ENCODE peak calls at places on chromosomes 6 and 20, in seven cellular contexts. One of them, this sample, is unnamed.

GRCh38 chr20:45101333-45101850 is 465 bp upstream of the KCNS1 start:
- DNase-seq in spleen: no peak
- DNase-seq in adrenal gland: no peak
- DNase-seq in Peyer's patch: no peak
- DNase-seq in fibroblast of mammary gland: no peak
- DNase-seq in psoas muscle: no peak
- DNase-seq in mammary epithelial cell: no peak
- DNase-seq in this sample: no peak

GRCh38 chr6:108621117-108621516 is 60.4 kb downstream of the FOXO3 start:
- DNase-seq in spleen: no peak
- DNase-seq in adrenal gland: peak; percentile 42
- DNase-seq in Peyer's patch: peak; percentile 71
- DNase-seq in fibroblast of mammary gland: peak; percentile 98
- DNase-seq in psoas muscle: peak; percentile 76
- DNase-seq in mammary epithelial cell: peak; percentile 81
- DNase-seq in this sample: peak; percentile 89

GRCh38 chr20:35768731-35769664 is 2.8 kb upstream of the PHF20 start:
- DNase-seq in spleen: peak; percentile 92
- DNase-seq in adrenal gland: peak; percentile 99
- DNase-seq in Peyer's patch: peak; percentile 94
- DNase-seq in fibroblast of mammary gland: peak; percentile 99
- DNase-seq in psoas muscle: peak; percentile 99
- DNase-seq in mammary epithelial cell: peak; percentile 96
- DNase-seq in this sample: peak; percentile 96

GRCh38 chr20:47334022-47334551 is 22.4 kb downstream of the ZMYND8 start:
- DNase-seq in spleen: no peak
- DNase-seq in adrenal gland: no peak
- DNase-seq in Peyer's patch: peak; percentile 69
- DNase-seq in fibroblast of mammary gland: peak; percentile 99
- DNase-seq in psoas muscle: peak; percentile 30
- DNase-seq in mammary epithelial cell: peak; percentile 94
- DNase-seq in this sample: peak; percentile 96

GRCh38 chr6:13454286-13455221 is 32.8 kb downstream of the GFOD1 start:
- DNase-seq in spleen: peak; percentile 85
- DNase-seq in adrenal gland: peak; percentile 34
- DNase-seq in Peyer's patch: peak; percentile 90
- DNase-seq in fibroblast of mammary gland: peak; percentile 87
- DNase-seq in psoas muscle: peak; percentile 51
- DNase-seq in mammary epithelial cell: peak; percentile 25
- DNase-seq in this sample: peak; percentile 13

GRCh38 chr6:2734517-2735076 is 16.1 kb downstream of the MYLK4 start:
- DNase-seq in spleen: no peak
- DNase-seq in adrenal gland: no peak
- DNase-seq in Peyer's patch: no peak
- DNase-seq in fibroblast of mammary gland: no peak
- DNase-seq in psoas muscle: no peak
- DNase-seq in mammary epithelial cell: no peak
- DNase-seq in this sample: no peak

GRCh38 chr20:60132827-60133549 is 174.8 kb downstream of the CDH26 start:
- DNase-seq in spleen: no peak
- DNase-seq in adrenal gland: no peak
- DNase-seq in Peyer's patch: no peak
- DNase-seq in fibroblast of mammary gland: peak; percentile 15
- DNase-seq in psoas muscle: no peak
- DNase-seq in mammary epithelial cell: no peak
- DNase-seq in this sample: no peak

GRCh38 chr20:4100679-4101078 is 85.3 kb upstream of the RNF24 start:
- DNase-seq in spleen: no peak
- DNase-seq in adrenal gland: no peak
- DNase-seq in Peyer's patch: no peak
- DNase-seq in fibroblast of mammary gland: peak; percentile 65
- DNase-seq in psoas muscle: no peak
- DNase-seq in mammary epithelial cell: peak; percentile 74
- DNase-seq in this sample: no peak

GRCh38 chr6:129749749-129750120 is 39.8 kb upstream of the ARHGAP18 start:
- DNase-seq in spleen: no peak
- DNase-seq in adrenal gland: no peak
- DNase-seq in Peyer's patch: no peak
- DNase-seq in fibroblast of mammary gland: peak; percentile 91
- DNase-seq in psoas muscle: no peak
- DNase-seq in mammary epithelial cell: peak; percentile 83
- DNase-seq in this sample: peak; percentile 69

GRCh38 chr6:167696261-167696660 is 130.4 kb upstream of the AFDN start:
- DNase-seq in spleen: no peak
- DNase-seq in adrenal gland: no peak
- DNase-seq in Peyer's patch: no peak
- DNase-seq in fibroblast of mammary gland: no peak
- DNase-seq in psoas muscle: no peak
- DNase-seq in mammary epithelial cell: no peak
- DNase-seq in this sample: no peak

GRCh38 chr6:25173951-25174474 is 105.2 kb upstream of the CARMIL1 start:
- DNase-seq in spleen: no peak
- DNase-seq in adrenal gland: no peak
- DNase-seq in Peyer's patch: no peak
- DNase-seq in fibroblast of mammary gland: peak; percentile 98
- DNase-seq in psoas muscle: no peak
- DNase-seq in mammary epithelial cell: peak; percentile 92
- DNase-seq in this sample: peak; percentile 94

GRCh38 chr6:67131827-67132226 is 1424.8 kb upstream of the EYS start:
- DNase-seq in spleen: no peak
- DNase-seq in adrenal gland: peak; percentile 31
- DNase-seq in Peyer's patch: no peak
- DNase-seq in fibroblast of mammary gland: peak; percentile 5
- DNase-seq in psoas muscle: no peak
- DNase-seq in mammary epithelial cell: no peak
- DNase-seq in this sample: peak; percentile 74

GRCh38 chr6:132919476-132919875 is 105.1 kb downstream of the RPS12 start:
- DNase-seq in spleen: no peak
- DNase-seq in adrenal gland: peak; percentile 52
- DNase-seq in Peyer's patch: peak; percentile 62
- DNase-seq in fibroblast of mammary gland: peak; percentile 96
- DNase-seq in psoas muscle: peak; percentile 69
- DNase-seq in mammary epithelial cell: no peak
- DNase-seq in this sample: peak; percentile 93

GRCh38 chr6:106886922-106887797 is 87.4 kb downstream of the CD24 start:
- DNase-seq in spleen: no peak
- DNase-seq in adrenal gland: no peak
- DNase-seq in Peyer's patch: no peak
- DNase-seq in fibroblast of mammary gland: no peak
- DNase-seq in psoas muscle: no peak
- DNase-seq in mammary epithelial cell: no peak
- DNase-seq in this sample: peak; percentile 10

GRCh38 chr6:74000582-74000981 is 304.6 kb downstream of the CD109 start:
- DNase-seq in spleen: no peak
- DNase-seq in adrenal gland: no peak
- DNase-seq in Peyer's patch: no peak
- DNase-seq in fibroblast of mammary gland: peak; percentile 25
- DNase-seq in psoas muscle: no peak
- DNase-seq in mammary epithelial cell: peak; percentile 17
- DNase-seq in this sample: no peak

GRCh38 chr6:134299236-134299635 is 18.7 kb downstream of the SGK1 start:
- DNase-seq in spleen: no peak
- DNase-seq in adrenal gland: no peak
- DNase-seq in Peyer's patch: no peak
- DNase-seq in fibroblast of mammary gland: peak; percentile 56
- DNase-seq in psoas muscle: no peak
- DNase-seq in mammary epithelial cell: no peak
- DNase-seq in this sample: peak; percentile 77

GRCh38 chr20:36644032-36644712 is 1.8 kb downstream of the SLA2 start:
- DNase-seq in spleen: peak; percentile 81
- DNase-seq in adrenal gland: no peak
- DNase-seq in Peyer's patch: peak; percentile 79
- DNase-seq in fibroblast of mammary gland: no peak
- DNase-seq in psoas muscle: no peak
- DNase-seq in mammary epithelial cell: no peak
- DNase-seq in this sample: no peak

GRCh38 chr20:43960231-43960630 is 45.6 kb downstream of the TOX2 start:
- DNase-seq in spleen: no peak
- DNase-seq in adrenal gland: no peak
- DNase-seq in Peyer's patch: peak; percentile 15
- DNase-seq in fibroblast of mammary gland: no peak
- DNase-seq in psoas muscle: no peak
- DNase-seq in mammary epithelial cell: no peak
- DNase-seq in this sample: no peak

GRCh38 chr20:63520594-63520938 is at the start of gene PPDPF:
- DNase-seq in spleen: peak; percentile 96
- DNase-seq in adrenal gland: peak; percentile 79
- DNase-seq in Peyer's patch: peak; percentile 92
- DNase-seq in fibroblast of mammary gland: peak; percentile 66
- DNase-seq in psoas muscle: peak; percentile 84
- DNase-seq in mammary epithelial cell: peak; percentile 78
- DNase-seq in this sample: peak; percentile 78

GRCh38 chr6:30896541-30896940 is 11.5 kb upstream of the GTF2H4 start:
- DNase-seq in spleen: peak; percentile 45
- DNase-seq in adrenal gland: no peak
- DNase-seq in Peyer's patch: no peak
- DNase-seq in fibroblast of mammary gland: no peak
- DNase-seq in psoas muscle: no peak
- DNase-seq in mammary epithelial cell: no peak
- DNase-seq in this sample: no peak

GRCh38 chr6:12198851-12199250 is 91.3 kb upstream of the EDN1 start:
- DNase-seq in spleen: no peak
- DNase-seq in adrenal gland: no peak
- DNase-seq in Peyer's patch: peak; percentile 58
- DNase-seq in fibroblast of mammary gland: no peak
- DNase-seq in psoas muscle: no peak
- DNase-seq in mammary epithelial cell: no peak
- DNase-seq in this sample: no peak

GRCh38 chr6:12200025-12200424 is 90.1 kb upstream of the EDN1 start:
- DNase-seq in spleen: no peak
- DNase-seq in adrenal gland: no peak
- DNase-seq in Peyer's patch: no peak
- DNase-seq in fibroblast of mammary gland: no peak
- DNase-seq in psoas muscle: no peak
- DNase-seq in mammary epithelial cell: no peak
- DNase-seq in this sample: no peak

DNA sequence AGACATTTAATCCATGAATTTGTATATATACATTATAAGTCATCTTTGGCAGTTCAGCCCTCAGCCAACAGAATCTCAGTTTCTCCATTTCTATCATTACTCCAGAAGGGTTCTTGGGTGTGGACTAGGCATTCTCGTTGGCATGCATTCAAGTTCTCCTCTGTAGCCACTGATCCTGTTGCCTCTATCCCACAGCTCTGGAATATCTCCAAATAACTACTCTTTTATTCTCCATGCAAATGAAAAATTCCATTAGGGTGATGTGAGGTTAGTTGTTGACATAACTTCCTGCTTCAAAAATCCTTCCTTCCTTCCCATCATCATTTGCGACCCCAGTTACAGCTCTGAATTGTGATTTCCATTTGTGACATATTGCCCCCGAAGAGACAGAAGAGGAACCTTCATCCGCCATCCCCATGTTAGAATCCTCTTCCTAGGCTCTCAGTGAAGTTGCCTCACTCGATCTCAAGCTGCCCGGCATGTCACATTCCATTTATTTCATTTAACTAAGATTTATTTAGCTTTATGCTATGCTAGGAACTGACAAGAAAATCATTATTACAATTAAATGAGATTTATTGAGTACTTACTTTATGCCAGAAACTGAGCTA is 93.7 kb upstream of the EDN1 start:
- DNase-seq in spleen: no peak
- DNase-seq in adrenal gland: no peak
- DNase-seq in Peyer's patch: no peak
- DNase-seq in fibroblast of mammary gland: peak; percentile 25
- DNase-seq in psoas muscle: no peak
- DNase-seq in mammary epithelial cell: peak; percentile 11
- DNase-seq in this sample: peak; percentile 66
- TF ChIP-seq CTCF in spleen: no peak
- TF ChIP-seq CTCF in adrenal gland: no peak
- TF ChIP-seq CTCF in Peyer's patch: no peak
- TF ChIP-seq CTCF in fibroblast of mammary gland: no peak
- TF ChIP-seq CTCF in psoas muscle: no peak
- TF ChIP-seq CTCF in mammary epithelial cell: no peak
- TF ChIP-seq CTCF in this sample: no peak

GRCh38 chr20:5136096-5136495 is 9.3 kb downstream of the CDS2 start:
- DNase-seq in spleen: no peak
- DNase-seq in adrenal gland: no peak
- DNase-seq in Peyer's patch: no peak
- DNase-seq in fibroblast of mammary gland: no peak
- DNase-seq in psoas muscle: no peak
- DNase-seq in mammary epithelial cell: no peak
- DNase-seq in this sample: no peak
- H3K4me3 ChIP-seq in spleen: no peak overlapping the region
- H3K4me3 ChIP-seq in adrenal gland: no peak overlapping the region
- H3K4me3 ChIP-seq in Peyer's patch: no peak overlapping the region
- H3K4me3 ChIP-seq in fibroblast of mammary gland: no peak overlapping the region
- H3K4me3 ChIP-seq in psoas muscle: no peak overlapping the region
- H3K4me3 ChIP-seq in mammary epithelial cell: no peak overlapping the region
- H3K4me3 ChIP-seq in this sample: no peak overlapping the region

DNA sequence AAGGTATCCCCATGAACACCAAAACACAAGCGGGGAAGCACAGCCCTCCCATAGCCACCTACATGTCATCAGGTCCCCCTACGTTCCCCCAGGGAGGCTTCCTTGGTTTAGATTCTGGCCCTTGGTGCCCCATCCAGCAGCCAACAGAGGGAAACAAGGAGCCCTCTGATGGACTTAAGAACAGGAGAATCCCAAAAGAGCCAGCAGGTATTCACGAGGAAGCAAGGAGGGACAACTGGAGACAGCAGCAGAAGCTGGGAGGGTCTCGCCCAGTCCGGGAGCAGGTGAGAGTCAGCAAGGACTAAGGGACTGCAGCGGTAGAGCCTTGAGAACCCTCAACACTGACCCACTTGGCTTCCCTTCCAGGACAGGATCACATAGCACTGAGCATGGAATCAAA is 58.4 kb upstream of the TOP1 start:
- DNase-seq in spleen: no peak
- DNase-seq in adrenal gland: peak; percentile 16
- DNase-seq in Peyer's patch: peak; percentile 39
- DNase-seq in fibroblast of mammary gland: no peak
- DNase-seq in psoas muscle: no peak
- DNase-seq in mammary epithelial cell: no peak
- DNase-seq in this sample: no peak
- TF ChIP-seq CTCF in spleen: no peak
- TF ChIP-seq CTCF in adrenal gland: no peak
- TF ChIP-seq CTCF in Peyer's patch: no peak
- TF ChIP-seq CTCF in fibroblast of mammary gland: no peak
- TF ChIP-seq CTCF in psoas muscle: no peak
- TF ChIP-seq CTCF in mammary epithelial cell: no peak
- TF ChIP-seq CTCF in this sample: no peak

DNA sequence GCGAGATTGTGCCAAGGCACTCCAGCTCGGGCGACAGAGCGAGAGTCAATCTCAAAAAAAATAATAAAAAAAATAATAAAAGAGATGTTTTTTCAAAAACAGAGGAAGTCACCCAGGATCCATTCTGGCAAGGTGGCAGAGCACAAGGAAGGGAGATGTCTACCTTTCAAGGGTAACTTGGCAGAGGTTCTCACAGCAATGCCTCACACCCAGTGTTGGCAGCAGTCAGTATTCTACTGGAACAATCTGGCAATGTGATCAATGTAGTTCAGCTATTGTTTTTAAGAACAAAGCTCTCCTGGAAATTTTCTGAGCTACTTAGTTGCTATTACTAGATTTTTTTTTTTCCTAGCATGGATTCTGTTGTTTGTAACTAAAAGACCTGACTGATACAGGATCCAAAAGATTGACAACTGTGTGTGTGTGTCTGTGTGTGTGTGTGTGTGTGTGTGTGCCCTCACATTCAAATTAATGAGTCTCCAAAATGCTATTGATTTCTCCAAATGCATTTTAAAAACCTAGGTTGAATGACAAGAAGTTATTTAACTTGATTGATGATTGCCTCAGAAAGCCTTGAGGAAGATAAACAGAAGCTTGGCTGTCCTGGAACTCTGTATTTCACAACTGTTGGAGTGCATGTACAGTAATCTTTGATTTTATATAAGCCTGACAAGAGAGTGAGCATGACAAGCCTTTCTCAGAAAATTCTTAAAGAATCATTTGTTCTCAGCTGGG is 114.1 kb upstream of the RREB1 start:
- DNase-seq in spleen: peak; percentile 4
- DNase-seq in adrenal gland: no peak
- DNase-seq in Peyer's patch: no peak
- DNase-seq in fibroblast of mammary gland: peak; percentile 14
- DNase-seq in psoas muscle: no peak
- DNase-seq in mammary epithelial cell: no peak
- DNase-seq in this sample: no peak
- H3K4me3 ChIP-seq in spleen: no peak overlapping the region
- H3K4me3 ChIP-seq in adrenal gland: no peak overlapping the region
- H3K4me3 ChIP-seq in Peyer's patch: no peak overlapping the region
- H3K4me3 ChIP-seq in fibroblast of mammary gland: no peak overlapping the region
- H3K4me3 ChIP-seq in psoas muscle: no peak overlapping the region
- H3K4me3 ChIP-seq in mammary epithelial cell: no peak overlapping the region
- H3K4me3 ChIP-seq in this sample: no peak overlapping the region

This sample was measured in astrocyte of the spinal cord.